ENCODE peak calls at places on chromosomes 1 and 21, in five cellular contexts. Z is AG04450, J is ovary, G is HL-60, U is hepatocyte. M is an unnamed sample.

GRCh38 chr21:38596264-38597042 is 98.2 kb upstream of the ERG start:
- DNase-seq in Z (no peak), J (no peak), G (no peak), U (peak), M (no peak)

GRCh38 chr1:167685844-167686243 is 35.9 kb upstream of the MPZL1 start:
- DNase-seq in Z (no peak), J (no peak), G (no peak), U (no peak), M (no peak)

GRCh38 chr1:44305962-44306422 is 49.1 kb downstream of the ERI3 start:
- DNase-seq in Z (no peak), J (no peak), G (no peak), U (no peak), M (no peak)

GRCh38 chr1:98289296-98289695 is 368.5 kb upstream of the DPYD start:
- DNase-seq in Z (no peak), J (no peak), G (no peak), U (no peak), M (no peak)

GRCh38 chr1:7538849-7539771 is 232.0 kb upstream of the VAMP3 start:
- DNase-seq in Z (no peak), J (no peak), G (no peak), U (no peak), M (no peak)

GRCh38 chr1:46477153-46477929 is 12.3 kb upstream of the DMBX1 start:
- DNase-seq in Z (peak), J (peak), G (peak), U (peak), M (peak)

GRCh38 chr1:208179850-208180416 is 64.3 kb downstream of the PLXNA2 start:
- DNase-seq in Z (no peak), J (no peak), G (no peak), U (no peak), M (no peak)

GRCh38 chr1:209839875-209840491 is 12.2 kb downstream of the UTP25 start:
- DNase-seq in Z (peak), J (no peak), G (no peak), U (peak), M (no peak)

GRCh38 chr21:46064870-46065214 is 33.1 kb upstream of the COL6A2 start:
- DNase-seq in Z (no peak), J (peak), G (no peak), U (no peak), M (no peak)

GRCh38 chr1:7218210-7218832 is 433.1 kb downstream of the CAMTA1 start:
- DNase-seq in Z (no peak), J (no peak), G (no peak), U (peak), M (no peak)

GRCh38 chr1:89605692-89606091 is 27.2 kb upstream of the LRRC8C start:
- DNase-seq in Z (no peak), J (no peak), G (no peak), U (no peak), M (no peak)

GRCh38 chr1:109181085-109181806 is 32.5 kb upstream of the SARS1 start:
- DNase-seq in Z (no peak), J (no peak), G (no peak), U (peak), M (no peak)

GRCh38 chr1:235818632-235819136 is 48.0 kb downstream of the LYST start:
- DNase-seq in Z (no peak), J (no peak), G (no peak), U (no peak), M (no peak)

GRCh38 chr1:23651069-23651808 is 40.4 kb upstream of the RPL11 start:
- DNase-seq in Z (no peak), J (no peak), G (no peak), U (no peak), M (peak)

GRCh38 chr1:204929487-204930185 is 59.0 kb downstream of the NFASC start:
- DNase-seq in Z (no peak), J (no peak), G (no peak), U (no peak), M (no peak)

GRCh38 chr1:185733818-185734709 is at the start of gene HMCN1:
- DNase-seq in Z (no peak), J (peak), G (no peak), U (peak), M (peak)

GRCh38 chr1:67850611-67851075 is 17.4 kb upstream of the GNG12 start:
- DNase-seq in Z (no peak), J (peak), G (no peak), U (peak), M (peak)

GRCh38 chr21:41283211-41283818 is 33.3 kb upstream of the FAM3B start:
- DNase-seq in Z (peak), J (no peak), G (peak), U (peak), M (no peak)

DNA sequence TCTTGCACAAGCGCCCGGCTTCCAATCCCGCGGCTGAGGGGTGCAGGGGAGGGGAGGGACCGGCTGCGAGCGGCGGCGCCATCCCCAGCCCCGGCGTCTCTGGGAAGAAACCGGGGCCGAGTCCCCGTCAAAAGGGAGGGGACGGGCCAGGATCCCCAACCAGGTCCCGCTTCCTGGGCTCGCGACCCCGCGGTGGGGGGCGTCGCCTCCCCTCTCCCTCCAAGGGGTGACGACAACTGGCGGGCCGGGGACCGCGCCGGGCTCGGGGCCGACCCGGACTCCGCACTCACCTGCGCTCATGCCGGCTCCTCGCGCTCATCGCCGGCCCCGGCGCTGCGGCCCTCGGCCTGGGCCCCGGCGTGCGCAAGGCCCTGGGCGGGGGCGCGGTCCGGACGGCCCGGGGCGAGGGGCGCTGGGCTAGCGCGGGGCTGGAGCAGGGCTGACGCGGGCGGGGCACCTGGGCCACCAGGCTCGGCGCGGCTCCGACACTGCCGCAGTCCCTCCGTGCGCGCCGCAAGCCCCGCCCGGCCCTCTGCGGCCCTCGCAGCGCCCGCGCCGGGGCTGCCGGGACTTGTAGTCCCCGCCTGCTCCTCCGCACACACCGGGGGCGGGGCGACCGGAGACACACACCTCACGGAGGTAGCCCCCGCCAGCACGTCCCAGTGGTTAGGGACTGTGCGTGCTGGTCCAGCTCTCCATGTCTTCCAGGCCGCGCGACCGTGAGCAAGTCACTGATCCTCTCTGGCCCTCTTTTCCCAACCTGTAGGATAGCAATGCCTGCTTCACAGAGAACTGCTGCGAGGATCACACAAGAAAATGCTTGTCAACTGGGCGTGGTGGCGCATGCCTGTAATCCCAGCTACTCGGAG is at the start of gene ATP13A2:
- DNase-seq in Z (no peak), J (peak), G (peak), U (peak), M (peak)
- TF ChIP-seq CTCF in Z (no peak), J (no peak), G (no peak), U (no peak), M (no peak)

DNA sequence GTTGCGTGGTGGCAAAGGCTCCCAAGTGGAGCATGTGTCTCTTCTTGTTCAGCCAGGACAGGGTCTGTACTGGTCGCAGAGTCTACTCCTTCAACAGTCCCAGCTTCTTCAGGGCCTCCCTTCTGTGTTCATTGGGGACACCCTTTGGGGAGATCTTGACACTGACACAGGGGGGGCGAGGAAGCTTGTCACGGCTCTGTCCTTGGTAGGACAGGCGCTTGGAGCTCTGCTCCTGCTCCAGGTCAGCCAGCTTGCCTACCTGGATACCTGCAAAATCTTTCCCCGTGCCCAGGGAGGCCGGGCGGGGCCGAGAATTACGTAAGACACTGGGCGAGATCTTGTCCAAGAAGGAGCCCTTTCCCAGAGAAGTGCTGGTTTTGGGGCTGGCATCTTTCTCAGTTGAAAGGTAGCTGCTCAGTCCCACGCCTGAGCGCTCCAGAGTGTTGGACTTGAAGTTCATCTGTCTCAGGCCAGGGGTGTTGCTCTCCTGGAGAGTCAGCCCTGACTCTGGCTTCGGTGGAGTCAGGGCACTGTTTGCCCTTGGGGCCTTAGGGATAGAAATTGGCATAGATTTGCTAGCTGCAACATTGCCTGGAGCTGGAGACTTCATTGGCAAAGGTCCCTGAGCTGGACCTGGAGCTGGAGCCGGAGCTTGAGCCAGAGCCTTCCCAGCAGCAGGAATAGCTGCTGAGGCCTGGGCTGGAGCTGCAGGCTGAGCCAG is 10.5 kb downstream of the C1orf116 start:
- DNase-seq in Z (no peak), J (no peak), G (no peak), U (no peak), M (no peak)
- H3K27ac ChIP-seq in Z (no peak), J (no peak), G (no peak), U (peak), M (no peak)

DNA sequence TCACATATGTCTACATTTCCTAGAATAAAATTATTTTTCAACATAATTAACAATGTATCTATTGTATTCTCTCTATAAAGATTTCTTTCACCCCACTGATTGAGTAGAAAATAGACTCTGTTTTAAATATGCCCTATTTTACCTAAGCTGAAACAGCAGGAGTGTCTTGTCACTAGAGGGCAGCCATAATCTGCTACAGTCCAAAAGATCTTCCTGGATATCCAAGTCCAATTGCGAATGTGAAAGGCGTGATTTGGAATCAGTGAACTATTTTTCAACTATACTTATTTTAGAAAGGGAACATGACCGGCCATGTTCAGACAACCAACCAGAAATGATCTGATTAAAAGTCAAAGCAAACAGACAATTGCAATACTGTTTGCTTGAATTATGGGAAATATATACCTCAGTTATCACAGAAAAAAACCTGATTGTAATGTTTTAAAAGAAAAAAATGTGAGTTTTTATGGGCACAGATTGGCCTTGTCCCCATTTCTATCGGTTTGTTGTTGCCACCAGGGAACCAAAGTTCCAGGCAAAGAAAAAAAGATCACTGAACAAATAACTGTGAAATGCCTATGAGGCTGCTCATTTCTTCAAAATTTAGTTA is 1211.0 kb upstream of the ADGRL4 start:
- DNase-seq in Z (peak), J (no peak), G (no peak), U (peak), M (no peak)
- TF ChIP-seq CTCF in Z (peak), J (peak), G (no peak), U (peak), M (peak)

GRCh38 chr1:218665216-218665615 is 320.1 kb downstream of the TGFB2 start:
- DNase-seq in Z (no peak), J (peak), G (no peak), U (peak), M (peak)
- H3K27ac ChIP-seq in Z (peak), J (no peak), G (no peak), U (peak), M (peak)

DNA sequence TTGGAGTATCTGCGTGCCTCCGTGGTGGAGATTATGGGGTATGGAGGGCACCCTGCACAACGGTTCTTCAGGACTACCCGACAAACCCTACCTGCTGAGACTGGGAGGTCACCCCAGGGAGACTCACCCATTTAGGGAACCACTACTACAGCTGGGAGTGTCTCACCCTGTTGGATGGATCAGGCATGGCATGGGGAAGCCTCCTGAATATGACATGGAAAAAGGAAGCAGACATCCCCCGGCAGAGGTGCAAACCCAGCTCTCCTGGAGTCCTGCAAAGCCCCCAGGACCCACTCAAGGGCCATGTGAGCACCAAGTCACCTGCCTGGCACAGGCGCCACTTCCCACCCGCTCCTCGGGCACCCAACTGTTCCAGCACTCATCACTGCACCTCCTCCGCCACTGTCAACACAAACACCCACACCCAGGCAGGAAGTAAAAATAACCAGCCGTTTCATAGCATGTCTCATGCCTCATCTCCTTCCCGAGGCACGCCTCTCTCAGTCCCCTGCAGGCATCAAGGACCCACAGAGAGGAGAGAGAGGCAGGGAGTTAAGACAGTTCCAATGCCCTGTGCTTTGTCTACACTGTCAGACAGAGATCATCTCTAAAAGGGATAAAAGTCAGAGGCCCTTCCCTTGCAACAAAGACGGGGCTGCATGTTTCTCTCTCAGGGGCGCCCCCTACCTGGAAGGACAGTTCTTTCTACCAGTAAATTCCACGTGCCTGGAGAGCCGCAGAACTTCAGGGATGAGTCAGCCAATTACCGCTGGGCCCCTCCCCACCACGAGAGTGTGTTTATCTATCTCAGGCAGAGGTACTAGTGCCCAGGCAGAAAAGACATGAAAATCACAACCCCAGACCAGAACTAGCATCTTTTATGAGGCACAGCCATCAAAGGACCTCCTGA is 150.1 kb upstream of the SOD1 start:
- DNase-seq in Z (no peak), J (no peak), G (peak), U (peak), M (no peak)
- TF ChIP-seq CTCF in Z (no peak), J (no peak), G (no peak), U (peak), M (no peak)

GRCh38 chr1:201312298-201312697 is 29.0 kb downstream of the PKP1 start:
- DNase-seq in Z (no peak), J (no peak), G (no peak), U (no peak), M (no peak)

GRCh38 chr1:201310986-201311355 is 27.7 kb downstream of the PKP1 start:
- DNase-seq in Z (no peak), J (no peak), G (no peak), U (no peak), M (no peak)

GRCh38 chr1:201310251-201310985 is 27.1 kb downstream of the PKP1 start:
- DNase-seq in Z (no peak), J (no peak), G (no peak), U (no peak), M (peak)

GRCh38 chr1:201313086-201313485 is 29.8 kb downstream of the PKP1 start:
- DNase-seq in Z (no peak), J (no peak), G (no peak), U (no peak), M (no peak)

GRCh38 chr1:201311356-201312011 is 28.2 kb downstream of the PKP1 start:
- DNase-seq in Z (no peak), J (no peak), G (no peak), U (no peak), M (no peak)
- H3K27ac ChIP-seq in Z (no peak), J (no peak), G (no peak), U (no peak), M (peak)

DNA sequence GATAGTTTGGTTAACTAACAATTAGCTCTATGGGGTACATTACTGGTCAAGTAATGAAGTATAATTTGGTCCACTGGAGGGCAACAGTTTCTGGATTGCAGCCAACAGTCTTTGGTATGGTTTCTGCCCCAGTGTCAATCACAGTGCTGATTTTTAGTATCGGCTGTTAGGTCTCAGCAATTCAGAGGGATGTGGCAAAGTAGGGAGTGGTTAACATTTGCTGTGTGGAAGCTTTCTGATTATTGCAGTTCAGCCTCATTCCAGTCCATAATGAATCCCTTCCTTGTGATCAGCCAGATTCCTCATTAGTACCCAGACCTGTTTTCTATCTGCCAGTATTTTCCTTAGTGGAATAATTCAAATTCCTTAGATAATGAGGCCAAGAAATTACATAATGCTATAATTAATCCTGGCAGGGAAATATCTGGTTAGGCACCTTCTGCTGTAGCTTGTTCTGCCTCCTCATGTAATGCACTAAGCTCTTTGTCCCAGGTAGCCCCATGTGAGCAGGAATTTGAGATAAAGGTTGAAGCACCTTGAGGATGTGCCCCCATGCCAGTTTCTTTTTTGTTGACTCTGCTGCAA is 14.0 kb downstream of the F3 start:
- DNase-seq in Z (no peak), J (no peak), G (no peak), U (peak), M (no peak)
- TF ChIP-seq CTCF in Z (no peak), J (no peak), G (no peak), U (peak), M (no peak)

DNA sequence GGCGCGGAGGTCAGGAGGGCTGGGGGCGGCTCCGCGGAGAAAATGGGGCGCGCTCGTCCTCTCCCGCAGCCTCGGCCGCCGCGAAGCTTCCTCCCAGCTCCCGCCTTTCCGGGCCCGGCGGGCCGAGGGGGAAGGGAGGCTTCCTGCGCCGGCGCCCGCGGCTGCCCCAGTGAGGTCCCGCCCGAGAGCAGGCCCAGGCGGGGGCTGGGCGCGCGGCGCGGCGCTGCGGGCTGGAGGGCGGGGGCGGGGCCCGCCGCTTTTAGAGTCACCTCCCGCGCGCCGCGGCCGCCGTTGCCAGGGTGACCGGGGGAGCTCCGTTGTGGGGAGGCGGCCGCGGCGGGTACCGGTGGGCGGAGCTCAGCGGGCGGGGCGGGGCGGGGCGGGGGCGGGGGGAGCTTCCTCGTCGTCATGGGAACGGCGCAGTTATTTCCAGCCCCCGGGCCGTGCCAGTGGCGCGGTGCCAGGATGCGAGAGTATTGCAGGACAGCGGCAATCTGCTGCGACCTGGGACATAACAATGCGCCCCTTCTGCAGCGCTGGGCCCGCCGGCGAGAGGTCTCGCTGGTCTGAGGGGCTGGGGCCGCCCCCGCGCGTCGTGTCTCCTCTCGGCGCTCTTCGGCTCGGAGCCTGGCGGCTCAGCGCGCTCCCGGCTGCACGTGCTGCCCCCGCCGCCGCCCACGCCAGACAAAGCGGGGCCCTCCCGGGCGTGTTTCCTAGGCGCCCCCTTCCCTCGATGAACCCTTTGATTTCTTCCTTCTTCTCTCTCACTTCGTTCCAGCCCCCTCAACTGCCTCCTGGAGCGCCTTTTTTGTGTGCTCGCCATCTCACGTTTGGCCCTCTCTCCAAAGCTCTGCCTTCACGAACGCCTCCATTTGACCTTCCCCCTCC is 16.9 kb downstream of the IER5 start:
- DNase-seq in Z (peak), J (peak), G (no peak), U (peak), M (peak)
- H3K27ac ChIP-seq in Z (peak), J (peak), G (peak), U (peak), M (peak)

GRCh38 chr21:25331286-25331685 is 276.0 kb downstream of the MRPL39 start:
- DNase-seq in Z (no peak), J (no peak), G (no peak), U (no peak), M (no peak)
- TF ChIP-seq CTCF in Z (no peak), J (no peak), G (no peak), U (no peak), M (no peak)